ENCODE peak calls at places on chromosomes 12 and 14, in four cellular contexts. V is HepG2, K is K562, G is SK-N-SH. A is an unnamed sample.

GRCh38 chr12:1013618-1014489 is 22.8 kb downstream of the ERC1 start:
- DNase-seq in G (no peak), V (no peak), K (no peak), A (no peak)

GRCh38 chr12:119528241-119528640 is 65.3 kb upstream of the TMEM233 start:
- DNase-seq in K (no peak), G (no peak), V (no peak), A (no peak)

GRCh38 chr14:88504602-88505001 is 50.2 kb downstream of the PTPN21 start:
- DNase-seq in G (no peak), V (no peak), K (no peak), A (no peak)

GRCh38 chr12:3641428-3641883 is 111.5 kb downstream of the CRACR2A start:
- DNase-seq in V (no peak), G (no peak), K (no peak), A (no peak)

GRCh38 chr14:96423446-96424103 is 31.6 kb downstream of the AK7 start:
- DNase-seq in K (no peak), V (no peak), G (no peak), A (peak)

GRCh38 chr12:76272292-76272691 is 75.9 kb downstream of the BBS10 start:
- DNase-seq in G (no peak), V (peak), K (no peak), A (no peak)

GRCh38 chr12:88546851-88547250 is 33.4 kb downstream of the KITLG start:
- DNase-seq in V (no peak), K (no peak), G (no peak), A (no peak)

GRCh38 chr14:29927596-29928341 is at the start of gene PRKD1:
- DNase-seq in K (peak), G (peak), V (peak), A (peak)

GRCh38 chr12:62618319-62618718 is 151.7 kb downstream of the MON2 start:
- DNase-seq in K (no peak), V (no peak), G (no peak), A (no peak)

GRCh38 chr14:103871596-103872480 is 24.5 kb upstream of the PPP1R13B start:
- DNase-seq in V (no peak), G (no peak), K (peak), A (peak)

GRCh38 chr12:47808049-47808448 is 11.7 kb downstream of the HDAC7 start:
- DNase-seq in K (peak), V (no peak), G (peak), A (no peak)

GRCh38 chr14:60272177-60272576 is 23.2 kb downstream of the PPM1A start:
- DNase-seq in V (no peak), G (no peak), K (no peak), A (no peak)

GRCh38 chr12:1978078-1978477 is 26.2 kb downstream of the DCP1B start:
- DNase-seq in K (no peak), V (no peak), G (no peak), A (no peak)

GRCh38 chr12:6368906-6369525 is 6.3 kb downstream of the SCNN1A start:
- DNase-seq in V (no peak), K (no peak), G (no peak), A (no peak)

GRCh38 chr12:72872488-72872887 is 600.3 kb downstream of the TRHDE start:
- DNase-seq in K (no peak), G (no peak), V (no peak), A (no peak)

GRCh38 chr12:26121841-26122680 is 2.8 kb downstream of the BHLHE41 start:
- DNase-seq in G (peak), K (peak), V (no peak), A (no peak)

GRCh38 chr14:103130965-103131364 is 7.7 kb downstream of the TNFAIP2 start:
- DNase-seq in G (peak), K (no peak), V (no peak), A (no peak)

GRCh38 chr12:130199536-130200390 is 37.5 kb downstream of the FZD10 start:
- DNase-seq in V (no peak), K (no peak), G (no peak), A (no peak)

GRCh38 chr12:112796067-112796466 is 4.5 kb downstream of the RPH3A start:
- DNase-seq in K (no peak), G (no peak), V (no peak), A (no peak)

GRCh38 chr14:35133542-35134328 is 11.4 kb downstream of the PRORP start:
- DNase-seq in K (no peak), V (peak), G (no peak), A (no peak)

GRCh38 chr12:42097971-42098370 is 46.7 kb downstream of the GXYLT1 start:
- DNase-seq in G (no peak), V (no peak), K (no peak), A (no peak)

GRCh38 chr14:65850429-65851145 is 438.1 kb downstream of the FUT8 start:
- DNase-seq in K (no peak), G (peak), V (no peak), A (no peak)

GRCh38 chr14:39459795-39460478 is 27.7 kb upstream of the FBXO33 start:
- DNase-seq in G (no peak), V (no peak), K (no peak), A (no peak)

GRCh38 chr12:91913124-91913523 is 232.5 kb downstream of the BTG1 start:
- DNase-seq in V (no peak), G (no peak), K (no peak), A (no peak)

GRCh38 chr14:66434464-66434863 is 51.7 kb upstream of the CCDC196 start:
- DNase-seq in G (no peak), V (no peak), K (no peak), A (no peak)

GRCh38 chr14:78448483-78449094 is 278.4 kb downstream of the NRXN3 start:
- DNase-seq in V (peak), K (peak), G (peak), A (peak)

GRCh38 chr14:92513204-92513965 is at the start of gene RIN3:
- DNase-seq in G (peak), V (peak), K (no peak), A (peak)

GRCh38 chr12:113088971-113089756 is 32.6 kb downstream of the DTX1 start:
- DNase-seq in G (no peak), K (no peak), V (no peak), A (peak)

GRCh38 chr12:29650371-29650770 is 133.4 kb downstream of the TMTC1 start:
- DNase-seq in G (no peak), V (no peak), K (no peak), A (no peak)

GRCh38 chr12:29656762-29657538 is 126.8 kb downstream of the TMTC1 start:
- DNase-seq in K (no peak), V (no peak), G (no peak), A (no peak)

GRCh38 chr12:29655861-29656260 is 127.9 kb downstream of the TMTC1 start:
- DNase-seq in V (no peak), K (no peak), G (no peak), A (no peak)

GRCh38 chr12:29649722-29650121 is 134.0 kb downstream of the TMTC1 start:
- DNase-seq in K (no peak), V (no peak), G (no peak), A (no peak)

GRCh38 chr12:29653286-29653685 is 130.5 kb downstream of the TMTC1 start:
- DNase-seq in G (no peak), V (no peak), K (no peak), A (no peak)
- TF ChIP-seq TAF1 in G (no peak), V (no peak), K (no peak), A (no peak)

GRCh38 chr12:109512608-109513007 is 35.2 kb downstream of the UBE3B start:
- DNase-seq in V (no peak), G (no peak), K (no peak), A (no peak)

GRCh38 chr12:109513977-109514376 is 36.5 kb downstream of the UBE3B start:
- DNase-seq in V (no peak), G (no peak), K (no peak), A (no peak)

GRCh38 chr12:109510196-109510595 is 32.8 kb downstream of the UBE3B start:
- DNase-seq in G (no peak), V (no peak), K (no peak), A (no peak)
- TF ChIP-seq TAF1 in G (no peak), V (no peak), K (no peak), A (no peak)

GRCh38 chr12:40032433-40033259 is 73.2 kb downstream of the SLC2A13 start:
- DNase-seq in V (no peak), G (no peak), K (no peak), A (no peak)
- TF ChIP-seq TAF1 in V (no peak), G (no peak), K (no peak), A (no peak)

GRCh38 chr12:55743131-55743921 is 404 bp downstream of the GDF11 start:
- DNase-seq in V (no peak), G (peak), K (peak), A (peak)
- TF ChIP-seq TAF1 in V (no peak), G (no peak), K (no peak), A (no peak)

DNA sequence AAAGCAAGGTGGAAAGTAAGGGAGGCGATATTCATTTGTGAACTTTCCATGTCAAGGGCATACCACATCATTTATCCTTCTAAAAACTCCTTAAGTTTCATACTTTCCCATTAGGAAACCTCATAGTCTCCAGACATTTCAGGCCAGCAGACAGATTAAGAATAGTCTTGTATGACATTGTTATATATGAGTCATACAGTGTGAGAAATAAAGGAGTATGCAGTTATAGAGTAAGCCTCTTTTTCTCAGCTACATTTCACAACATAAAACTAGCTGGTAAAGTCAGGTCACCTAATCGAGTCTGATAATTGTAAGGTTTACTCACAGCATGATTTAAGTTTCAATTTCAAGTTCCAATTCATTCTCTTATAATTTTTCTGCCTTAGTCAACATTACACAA is 164.3 kb downstream of the GRIP1 start:
- DNase-seq in V (no peak), G (no peak), K (no peak), A (no peak)
- TF ChIP-seq TAF1 in V (no peak), G (no peak), K (no peak), A (no peak)

GRCh38 chr14:77186911-77187648 is 5.5 kb downstream of the TMEM63C start:
- DNase-seq in V (no peak), K (no peak), G (no peak), A (no peak)
- TF ChIP-seq TAF1 in V (no peak), K (no peak), G (no peak), A (no peak)

DNA sequence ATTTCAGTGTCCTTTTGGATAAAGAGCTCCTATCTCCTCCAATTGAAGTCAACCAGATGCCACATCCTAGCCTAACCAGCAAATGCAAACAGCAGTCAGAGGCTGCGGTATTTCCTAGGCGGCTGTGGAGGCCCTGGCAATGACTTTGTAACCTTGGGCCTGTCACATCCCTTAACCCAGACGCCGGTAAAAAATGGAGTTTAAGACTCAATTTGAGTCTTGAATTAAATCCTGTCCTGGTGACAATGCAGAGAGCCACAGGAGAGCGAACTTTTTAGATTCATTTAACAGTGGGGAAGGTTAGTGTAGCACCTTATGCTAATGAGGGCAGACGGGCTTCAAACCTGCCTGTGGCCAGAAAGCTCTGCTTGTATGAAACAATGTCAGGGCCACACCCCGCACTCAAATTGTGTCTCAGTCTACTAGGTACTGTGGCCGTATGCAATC is 1.3 kb downstream of the C12orf75 start:
- DNase-seq in K (no peak), V (peak), G (peak), A (no peak)
- TF ChIP-seq TAF1 in K (no peak), V (no peak), G (no peak), A (no peak)

A was measured in GM12891.